ENCODE peak calls at places on chromosomes 4 and X, in seven cellular contexts. One of them, this sample, is unnamed.

GRCh38 chrX:97389761-97390192 is 506.1 kb downstream of the RPA4 start:
- DNase-seq in NCI-H510A treated with DMSO at 0.1 percent for 48 hours: no peak
- DNase-seq in endothelial cell: no peak
- DNase-seq in CD8-positive, alpha-beta T cell: no peak
- DNase-seq in fibroblast of lung: peak
- DNase-seq in T-cell: no peak
- DNase-seq in smooth muscle cell of the brain vasculature: no peak
- DNase-seq in this sample: no peak

GRCh38 chr4:134756456-134756855 is 554.9 kb upstream of the PABPC4L start:
- DNase-seq in NCI-H510A treated with DMSO at 0.1 percent for 48 hours: no peak
- DNase-seq in endothelial cell: no peak
- DNase-seq in CD8-positive, alpha-beta T cell: no peak
- DNase-seq in fibroblast of lung: no peak
- DNase-seq in T-cell: no peak
- DNase-seq in smooth muscle cell of the brain vasculature: no peak
- DNase-seq in this sample: no peak

GRCh38 chrX:115344885-115345653 is 55.6 kb downstream of the LUZP4 start:
- DNase-seq in NCI-H510A treated with DMSO at 0.1 percent for 48 hours: peak
- DNase-seq in endothelial cell: peak
- DNase-seq in CD8-positive, alpha-beta T cell: no peak
- DNase-seq in fibroblast of lung: peak
- DNase-seq in T-cell: no peak
- DNase-seq in smooth muscle cell of the brain vasculature: peak
- DNase-seq in this sample: no peak

GRCh38 chr4:1600811-1601532 is 83.1 kb downstream of the FAM53A start:
- DNase-seq in NCI-H510A treated with DMSO at 0.1 percent for 48 hours: no peak
- DNase-seq in endothelial cell: no peak
- DNase-seq in CD8-positive, alpha-beta T cell: no peak
- DNase-seq in fibroblast of lung: no peak
- DNase-seq in T-cell: no peak
- DNase-seq in smooth muscle cell of the brain vasculature: no peak
- DNase-seq in this sample: peak

GRCh38 chr4:39526283-39526682 is 956 bp downstream of the UGDH start:
- DNase-seq in NCI-H510A treated with DMSO at 0.1 percent for 48 hours: no peak
- DNase-seq in endothelial cell: no peak
- DNase-seq in CD8-positive, alpha-beta T cell: no peak
- DNase-seq in fibroblast of lung: peak
- DNase-seq in T-cell: no peak
- DNase-seq in smooth muscle cell of the brain vasculature: no peak
- DNase-seq in this sample: no peak

GRCh38 chr4:30904593-30904992 is 184.4 kb downstream of the PCDH7 start:
- DNase-seq in NCI-H510A treated with DMSO at 0.1 percent for 48 hours: no peak
- DNase-seq in endothelial cell: no peak
- DNase-seq in CD8-positive, alpha-beta T cell: no peak
- DNase-seq in fibroblast of lung: no peak
- DNase-seq in T-cell: no peak
- DNase-seq in smooth muscle cell of the brain vasculature: no peak
- DNase-seq in this sample: no peak

GRCh38 chr4:10184501-10184938 is 67.9 kb upstream of the WDR1 start:
- DNase-seq in NCI-H510A treated with DMSO at 0.1 percent for 48 hours: no peak
- DNase-seq in endothelial cell: no peak
- DNase-seq in CD8-positive, alpha-beta T cell: no peak
- DNase-seq in fibroblast of lung: no peak
- DNase-seq in T-cell: no peak
- DNase-seq in smooth muscle cell of the brain vasculature: no peak
- DNase-seq in this sample: no peak

GRCh38 chr4:151983854-151984253 is 223.0 kb upstream of the GATB start:
- DNase-seq in NCI-H510A treated with DMSO at 0.1 percent for 48 hours: no peak
- DNase-seq in endothelial cell: no peak
- DNase-seq in CD8-positive, alpha-beta T cell: no peak
- DNase-seq in fibroblast of lung: peak
- DNase-seq in T-cell: no peak
- DNase-seq in smooth muscle cell of the brain vasculature: no peak
- DNase-seq in this sample: no peak

This sample was measured in spleen.